ENCODE peak calls at places on chromosomes 13 and 19, in ten cellular contexts. U, Q, P, L, J, R, H, F, T and E are unnamed samples.

GRCh38 chr13:27028683-27029480 is 142.7 kb downstream of the USP12 start:
- DNase-seq in F (no peak), L (no peak), U (no peak), Q (no peak), P (no peak), J (no peak), T (no peak), H (no peak), R (no peak), E (no peak)

GRCh38 chr13:32861304-32861703 is 154.9 kb upstream of the KL start:
- DNase-seq in R (no peak), U (no peak), H (no peak), Q (no peak), P (no peak), L (no peak), J (no peak), T (no peak), F (no peak), E (no peak)

GRCh38 chr13:33446821-33447481 is 161.4 kb upstream of the STARD13 start:
- DNase-seq in H (no peak), R (no peak), J (no peak), Q (no peak), L (no peak), T (no peak), P (peak; percentile 10), U (no peak), F (peak; percentile 53), E (peak; percentile 9)

GRCh38 chr13:31327157-31327556 is 127.4 kb downstream of the B3GLCT start:
- DNase-seq in H (no peak), R (no peak), F (no peak), J (no peak), P (no peak), U (no peak), L (no peak), Q (no peak), T (no peak), E (no peak)

GRCh38 chr19:56827708-56828107 is 12.8 kb downstream of the PEG3 start:
- DNase-seq in J (no peak), P (no peak), H (no peak), F (no peak), T (no peak), R (no peak), L (no peak), Q (no peak), U (no peak), E (no peak)

GRCh38 chr19:2226051-2226839 is 9.9 kb downstream of the PLEKHJ1 start:
- DNase-seq in Q (no peak), P (no peak), U (no peak), R (peak; percentile 25), L (no peak), J (no peak), F (no peak), H (no peak), T (no peak), E (no peak)

GRCh38 chr13:32228330-32229041 is 86.7 kb downstream of the ZAR1L start:
- DNase-seq in Q (peak; percentile 55), H (no peak), P (peak; percentile 81), T (no peak), U (no peak), F (no peak), J (peak; percentile 46), L (no peak), R (no peak), E (peak; percentile 41)

GRCh38 chr19:38003427-38004099 is 96.6 kb downstream of the SIPA1L3 start:
- DNase-seq in F (peak; percentile 80), R (peak; percentile 71), J (peak; percentile 87), H (peak; percentile 78), P (no peak), T (peak; percentile 65), L (peak; percentile 65), Q (peak; percentile 90), U (peak; percentile 68), E (peak; percentile 90)

GRCh38 chr19:45764487-45764886 is 4.6 kb downstream of the SIX5 start:
- DNase-seq in Q (no peak), F (no peak), T (no peak), U (no peak), L (no peak), H (no peak), J (no peak), R (peak; percentile 43), P (no peak), E (no peak)

GRCh38 chr13:33069365-33069764 is 53.1 kb downstream of the KL start:
- DNase-seq in P (no peak), T (no peak), Q (no peak), J (peak; percentile 42), U (no peak), R (no peak), H (no peak), F (no peak), L (no peak), E (no peak)

GRCh38 chr19:33273065-33273736 is 29.1 kb downstream of the CEBPA start:
- DNase-seq in L (no peak), R (peak; percentile 8), T (no peak), H (no peak), U (no peak), J (peak; percentile 22), Q (no peak), P (no peak), F (no peak), E (no peak)

GRCh38 chr13:40522234-40522633 is 144.2 kb downstream of the FOXO1 start:
- DNase-seq in Q (no peak), P (no peak), J (no peak), H (no peak), U (no peak), R (no peak), T (no peak), L (no peak), F (no peak), E (no peak)

GRCh38 chr13:110047511-110047910 is 259.4 kb downstream of the COL4A1 start:
- DNase-seq in L (no peak), P (no peak), R (peak; percentile 73), F (peak; percentile 83), Q (peak; percentile 24), U (peak; percentile 81), T (peak; percentile 58), H (peak; percentile 47), J (peak; percentile 94), E (no peak)

GRCh38 chr13:45518525-45519235 is 53.9 kb downstream of the COG3 start:
- DNase-seq in L (no peak), T (no peak), H (no peak), F (no peak), Q (peak; percentile 17), R (no peak), U (no peak), P (peak; percentile 52), J (peak; percentile 71), E (peak; percentile 75)

GRCh38 chr13:24185591-24186232 is 25.2 kb downstream of the SPATA13 start:
- DNase-seq in U (no peak), R (no peak), F (no peak), T (no peak), H (no peak), Q (no peak), P (no peak), J (peak; percentile 37), L (no peak), E (peak; percentile 33)

GRCh38 chr19:14003279-14004051 is 2.7 kb downstream of the RFX1 start:
- DNase-seq in J (peak; percentile 40), Q (no peak), R (peak; percentile 12), F (peak; percentile 19), U (peak; percentile 16), H (no peak), P (no peak), L (no peak), T (no peak), E (no peak)

GRCh38 chr19:10864538-10864899 is 6.8 kb upstream of the CARM1 start:
- DNase-seq in Q (peak; percentile 67), J (peak; percentile 71), H (peak; percentile 87), L (peak; percentile 91), F (peak; percentile 88), R (peak; percentile 89), T (peak; percentile 89), U (peak; percentile 85), P (peak; percentile 86), E (peak; percentile 66)

DNA sequence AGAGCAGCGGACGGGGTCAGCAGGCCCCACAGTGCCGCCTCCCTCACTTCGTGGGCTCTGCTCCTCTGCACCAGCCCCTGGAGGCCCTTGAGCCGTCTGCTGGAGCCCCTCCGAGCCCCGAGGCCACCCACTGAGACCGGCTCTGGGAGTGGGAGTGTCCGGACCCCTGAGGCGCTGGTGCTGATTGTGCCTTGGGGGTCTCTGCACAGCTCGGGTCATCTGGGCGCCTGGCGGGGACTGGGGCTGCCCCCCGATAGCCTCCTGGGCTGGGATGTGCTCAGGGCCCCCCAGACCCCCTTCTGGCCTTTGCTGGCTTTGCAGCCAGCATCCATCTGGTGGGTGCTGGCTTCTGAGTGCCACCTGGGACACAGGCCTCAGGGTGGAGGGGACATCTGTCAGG is 15.4 kb downstream of the CBARP start:
- DNase-seq in L (no peak), H (no peak), J (no peak), T (no peak), R (peak; percentile 33), U (no peak), F (no peak), Q (no peak), P (no peak), E (no peak)
- TF ChIP-seq CTCF in L (peak; percentile 10), H (no peak), J (no peak), T (no peak), R (no peak), U (no peak), F (no peak), Q (peak; percentile 48), P (peak; percentile 14), E (no peak)

GRCh38 chr13:69579351-69579750 is 528.3 kb upstream of the ATXN8OS start:
- DNase-seq in P (no peak), L (no peak), Q (no peak), H (no peak), F (no peak), J (no peak), R (no peak), U (no peak), T (no peak), E (no peak)
- TF ChIP-seq CTCF in P (no peak), L (no peak), Q (no peak), H (no peak), F (no peak), J (no peak), R (no peak), U (no peak), T (no peak), E (no peak)

DNA sequence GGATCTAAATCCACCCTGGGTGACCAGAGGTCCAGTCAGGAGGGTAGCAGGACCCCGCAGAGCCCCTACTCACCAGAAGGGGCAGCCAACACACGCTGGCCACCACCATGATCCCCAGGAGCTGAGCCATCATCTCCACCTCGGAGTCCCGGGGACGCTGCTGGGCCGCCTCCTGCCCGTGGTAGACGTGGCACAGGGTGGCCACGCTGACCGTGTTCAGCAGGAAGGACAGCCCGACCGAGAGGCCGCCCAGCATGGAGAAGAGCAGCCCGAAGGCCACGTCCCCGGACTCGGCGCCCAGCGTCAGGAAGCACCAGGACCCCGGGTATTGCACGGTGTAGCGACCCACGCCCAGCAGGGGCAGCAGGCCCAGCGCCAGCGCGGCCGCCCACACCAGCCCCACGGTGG is 6.9 kb downstream of the TBXA2R start:
- DNase-seq in L (peak; percentile 72), P (no peak), J (no peak), R (no peak), U (no peak), F (no peak), Q (no peak), T (peak; percentile 9), H (peak; percentile 40), E (no peak)
- TF ChIP-seq CTCF in L (peak; percentile 43), P (no peak), J (no peak), R (no peak), U (no peak), F (no peak), Q (peak; percentile 53), T (no peak), H (peak; percentile 23), E (peak; percentile 7)

GRCh38 chr19:40270362-40271089 is 14.6 kb downstream of the AKT2 start:
- DNase-seq in T (no peak), F (no peak), U (no peak), L (peak; percentile 50), R (no peak), J (no peak), Q (no peak), H (no peak), P (no peak), E (no peak)
- TF ChIP-seq CTCF in T (peak; percentile 20), F (no peak), U (peak; percentile 29), L (no peak), R (no peak), J (no peak), Q (no peak), H (no peak), P (no peak), E (no peak)